ENCODE peak calls at places on chromosomes 6 and 20, in seven cellular contexts. Z is iPS DF 6.9, B is heart right ventricle, H is adrenal gland, N is DND-41, Y is A549, K is HepG2. J is an unnamed sample.
A peak's percentile ranks its signal among the peaks of the same experiment; 100 is the strongest.

GRCh38 chr6:15023448-15023847 is 222.4 kb upstream of the JARID2 start:
- DNase-seq in Z (no peak), B (no peak), H (no peak), N (no peak), Y (no peak), K (no peak), J (no peak)

GRCh38 chr6:3310051-3310448 is 51.3 kb downstream of the PSMG4 start:
- DNase-seq in Z (no peak), B (no peak), H (no peak), N (no peak), Y (no peak), K (no peak), J (no peak)

GRCh38 chr6:76840865-76841264 is 622.4 kb downstream of the HTR1B start:
- DNase-seq in Z (no peak), B (no peak), H (no peak), N (no peak), Y (no peak), K (no peak), J (no peak)

GRCh38 chr20:40942015-40942414 is 86.6 kb upstream of the TOP1 start:
- DNase-seq in Z (no peak), B (no peak), H (no peak), N (no peak), Y (no peak), K (no peak), J (no peak)

GRCh38 chr6:113796040-113796439 is 61.1 kb upstream of the MARCKS start:
- DNase-seq in Z (no peak), B (no peak), H (no peak), N (no peak), Y (no peak), K (no peak), J (no peak)

GRCh38 chr6:89117285-89118108 is at the start of gene SRSF12:
- DNase-seq in Z (no peak), B (peak; percentile 36), H (peak; percentile 37), N (no peak), Y (peak; percentile 50), K (no peak), J (peak; percentile 39)

GRCh38 chr6:45423901-45424627 is 46.3 kb upstream of the SUPT3H start:
- DNase-seq in Z (no peak), B (peak; percentile 30), H (no peak), N (no peak), Y (no peak), K (no peak), J (peak; percentile 32)

GRCh38 chr6:3026811-3027626 is 27.3 kb downstream of the NQO2 start:
- DNase-seq in Z (no peak), B (no peak), H (no peak), N (no peak), Y (no peak), K (no peak), J (no peak)

GRCh38 chr6:1044040-1044836 is 267.7 kb upstream of the FOXQ1 start:
- DNase-seq in Z (no peak), B (no peak), H (no peak), N (no peak), Y (no peak), K (peak; percentile 89), J (no peak)

GRCh38 chr6:46217671-46218131 is 46.9 kb upstream of the ENPP5 start:
- DNase-seq in Z (no peak), B (no peak), H (peak; percentile 59), N (no peak), Y (no peak), K (no peak), J (no peak)

GRCh38 chr6:101393291-101394251 is at the start of gene GRIK2:
- DNase-seq in Z (no peak), B (peak; percentile 49), H (peak; percentile 42), N (no peak), Y (peak; percentile 17), K (no peak), J (no peak)

GRCh38 chr6:79821859-79822258 is 125.5 kb downstream of the ELOVL4 start:
- DNase-seq in Z (no peak), B (no peak), H (no peak), N (no peak), Y (no peak), K (no peak), J (no peak)

GRCh38 chr6:148538251-148539190 is 195.9 kb downstream of the SASH1 start:
- DNase-seq in Z (no peak), B (no peak), H (no peak), N (no peak), Y (no peak), K (no peak), J (no peak)

GRCh38 chr6:148325316-148326068 is 17.1 kb upstream of the SASH1 start:
- DNase-seq in Z (no peak), B (no peak), H (no peak), N (no peak), Y (no peak), K (no peak), J (no peak)

GRCh38 chr20:20446001-20446400 is 78.1 kb downstream of the INSM1 start:
- DNase-seq in Z (no peak), B (no peak), H (no peak), N (no peak), Y (no peak), K (no peak), J (no peak)

DNA sequence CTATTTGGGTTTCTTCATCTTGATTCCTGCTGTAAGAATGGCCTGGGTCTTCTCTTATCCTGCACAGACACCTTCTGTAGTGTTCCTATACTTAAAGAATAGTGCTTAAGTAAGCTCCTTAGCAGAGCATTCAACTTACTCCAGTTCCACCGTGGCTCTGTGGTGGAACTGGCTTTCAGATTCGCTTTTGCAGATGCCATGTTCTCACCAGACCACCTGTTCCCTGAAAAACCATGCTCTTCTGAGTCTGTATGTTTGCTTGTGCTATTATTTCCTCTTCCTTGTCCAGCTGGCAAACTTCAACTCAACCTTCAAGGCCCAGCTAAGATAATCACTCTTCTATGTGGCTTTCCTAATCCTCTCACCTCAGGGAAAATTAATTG is 4.9 kb downstream of the ELMO2 start:
- DNase-seq in Z (no peak), B (no peak), H (no peak), N (peak; percentile 17), Y (no peak), K (no peak), J (no peak)
- H3K4me3 ChIP-seq in Z (no peak overlapping the region), B (no peak overlapping the region), H (no peak overlapping the region), N (no peak overlapping the region), Y (no peak overlapping the region), K (no peak overlapping the region), J (no peak overlapping the region)

DNA sequence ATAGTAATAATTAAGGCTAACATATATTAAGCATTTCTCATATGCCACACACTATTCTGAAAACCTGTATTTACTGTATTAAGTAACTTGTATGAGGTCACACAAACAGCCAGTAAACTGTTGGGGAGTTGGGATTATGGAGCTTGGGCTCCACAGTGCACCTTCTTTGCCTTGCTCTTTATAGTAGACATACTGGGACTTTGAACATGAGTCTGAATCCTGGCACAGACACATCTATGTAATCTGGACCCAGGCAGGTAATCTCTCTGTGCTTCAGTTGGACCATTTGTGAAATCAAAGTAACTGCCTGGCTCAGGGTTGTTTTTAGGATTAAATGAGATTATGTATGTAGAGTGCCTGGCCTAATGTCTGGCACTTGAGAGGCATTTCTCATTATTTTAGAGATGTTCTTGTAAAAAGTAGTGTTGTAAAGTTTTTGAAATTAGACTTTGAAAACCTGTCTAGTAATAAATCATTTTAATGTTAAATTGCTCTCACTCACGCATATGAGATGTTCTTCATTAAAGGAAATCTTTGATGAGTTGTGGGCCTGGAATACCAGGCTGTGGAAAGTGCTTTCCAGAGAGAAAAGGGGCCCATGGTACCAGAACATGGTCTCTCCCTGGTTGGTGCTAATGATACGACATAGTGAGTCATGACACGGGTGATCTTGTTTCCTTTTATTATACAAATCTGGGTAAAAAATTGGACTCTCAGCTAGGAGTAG is 34.3 kb downstream of the LRRC1 start:
- DNase-seq in Z (no peak), B (no peak), H (no peak), N (no peak), Y (no peak), K (peak; percentile 33), J (no peak)
- H3K4me1 ChIP-seq in Z (peaks cover 5% of the 10 kb centered on the region), B (no peaks in the 10 kb centered on the region), H (no peaks in the 10 kb centered on the region), N (no peaks in the 10 kb centered on the region), Y (peaks cover 5% of the 10 kb centered on the region), K (peaks cover 55% of the 10 kb centered on the region), J (no peaks in the 10 kb centered on the region)

DNA sequence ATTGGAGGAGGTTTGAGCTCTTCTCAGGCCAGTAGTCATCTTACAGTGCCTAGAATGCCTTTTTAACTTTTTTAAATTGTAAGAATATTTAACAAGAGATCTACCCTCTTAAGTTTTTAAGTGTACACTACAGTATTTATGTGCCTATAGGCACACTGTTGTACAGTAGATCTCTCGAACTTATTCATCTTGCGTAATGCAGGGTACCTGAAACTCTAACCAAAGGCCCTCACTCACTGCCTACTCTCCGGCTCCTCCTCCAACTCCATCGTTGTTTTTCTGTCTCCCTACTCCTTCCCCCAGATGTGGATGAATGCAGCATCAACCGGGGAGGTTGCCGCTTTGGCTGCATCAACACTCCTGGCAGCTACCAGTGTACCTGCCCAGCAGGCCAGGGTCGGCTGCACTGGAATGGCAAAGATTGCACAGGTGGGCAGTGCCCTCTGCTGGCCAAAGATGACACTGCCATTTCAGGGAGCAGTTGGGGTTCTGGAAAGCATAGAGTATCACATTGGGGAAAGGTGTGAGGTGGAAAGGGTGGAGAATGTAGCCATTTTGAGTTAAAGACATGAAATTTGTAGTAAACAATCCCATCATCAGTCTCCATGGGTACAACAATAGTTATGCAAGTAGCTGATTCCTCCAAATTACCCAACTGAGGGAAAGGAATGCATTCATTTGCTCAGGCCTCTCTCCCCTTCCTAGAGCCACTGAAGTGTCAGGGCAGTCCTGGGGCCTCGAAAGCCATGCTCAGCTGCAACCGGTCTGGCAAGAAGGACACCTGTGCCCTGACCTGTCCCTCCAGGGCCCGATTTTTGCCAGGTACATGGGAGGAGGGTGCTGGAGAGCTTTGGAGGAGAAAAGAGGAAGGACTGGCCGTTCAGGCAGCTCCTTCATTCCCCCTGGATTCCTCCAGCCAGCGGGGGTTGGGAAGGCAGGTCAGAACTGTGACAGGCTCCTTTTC is 18.4 kb upstream of the ZNF76 start:
- DNase-seq in Z (peak; percentile 52), B (peak; percentile 77), H (peak; percentile 70), N (peak; percentile 72), Y (peak; percentile 80), K (peak; percentile 59), J (peak; percentile 80)
- H3K27ac ChIP-seq in Z (no peak overlapping the region), B (peak overlapping the region; percentile 31), H (no peak overlapping the region), N (no peak overlapping the region), Y (no peak overlapping the region), K (no peak overlapping the region), J (no peak overlapping the region)

GRCh38 chr6:56507517-56507916 is 135.2 kb downstream of the DST start:
- DNase-seq in Z (no peak), B (peak; percentile 33), H (peak; percentile 47), N (no peak), Y (no peak), K (no peak), J (no peak)

GRCh38 chr6:56511591-56511990 is 131.1 kb downstream of the DST start:
- DNase-seq in Z (no peak), B (no peak), H (no peak), N (no peak), Y (no peak), K (no peak), J (no peak)

GRCh38 chr6:56510984-56511531 is 131.6 kb downstream of the DST start:
- DNase-seq in Z (no peak), B (no peak), H (no peak), N (no peak), Y (no peak), K (peak; percentile 78), J (no peak)

GRCh38 chr6:56505861-56506260 is 136.8 kb downstream of the DST start:
- DNase-seq in Z (no peak), B (no peak), H (no peak), N (no peak), Y (no peak), K (no peak), J (no peak)

DNA sequence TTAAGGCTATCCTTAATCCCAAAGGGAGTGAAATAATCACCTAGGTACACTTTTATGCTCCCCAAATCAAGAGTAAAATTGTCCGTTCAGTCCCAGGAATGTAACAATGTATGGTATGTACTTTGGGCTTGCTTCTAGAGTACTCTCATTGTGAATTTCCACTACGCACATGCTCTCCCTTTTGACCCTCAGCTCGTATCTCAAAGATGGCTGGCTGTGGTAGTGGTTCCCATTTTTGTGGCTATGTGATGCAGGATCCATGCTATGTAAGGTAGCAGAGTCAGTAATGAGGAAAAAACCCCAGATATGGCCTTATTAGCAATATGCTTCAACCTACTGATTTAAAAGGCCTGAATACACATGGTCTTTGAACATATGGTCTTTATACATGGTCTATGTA is 133.7 kb downstream of the DST start:
- DNase-seq in Z (no peak), B (no peak), H (no peak), N (no peak), Y (no peak), K (no peak), J (no peak)
- H3K4me3 ChIP-seq in Z (no peak overlapping the region), B (no peak overlapping the region), H (no peak overlapping the region), N (no peak overlapping the region), Y (no peak overlapping the region), K (no peak overlapping the region), J (no peak overlapping the region)

J was measured in lung.